ENCODE peak calls at places on chromosomes 6 and 20, in four cellular contexts. R is AG10803, P is HFFc6, N is adrenal gland. M is an unnamed sample.

GRCh38 chr6:100171533-100172321 is 177.7 kb upstream of the MCHR2 start:
- DNase-seq in N (no peak), P (peak), R (peak), M (no peak)

GRCh38 chr6:84137989-84138575 is 89.4 kb downstream of the CEP162 start:
- DNase-seq in P (no peak), N (no peak), R (no peak), M (no peak)

GRCh38 chr6:63351995-63352586 is 32.3 kb upstream of the LGSN start:
- DNase-seq in N (no peak), P (peak), R (peak), M (no peak)

GRCh38 chr6:107113460-107114212 is 1.7 kb downstream of the BEND3 start:
- DNase-seq in N (peak), P (no peak), R (no peak), M (no peak)

GRCh38 chr6:93059911-93060310 is 359.4 kb downstream of the EPHA7 start:
- DNase-seq in R (no peak), N (no peak), P (no peak), M (no peak)

GRCh38 chr20:44532981-44533331 is 11.1 kb upstream of the SERINC3 start:
- DNase-seq in P (peak), R (peak), N (no peak), M (no peak)

GRCh38 chr6:24777227-24777626 is 2.5 kb downstream of the GMNN start:
- DNase-seq in P (no peak), N (no peak), R (no peak), M (no peak)

GRCh38 chr20:41888434-41888833 is 270.3 kb upstream of the CHD6 start:
- DNase-seq in N (no peak), R (no peak), P (no peak), M (no peak)

GRCh38 chr20:62639765-62640164 is 2.5 kb upstream of the SLCO4A1 start:
- DNase-seq in R (no peak), N (no peak), P (no peak), M (no peak)

GRCh38 chr6:146544783-146545182 is 1.1 kb downstream of the RAB32 start:
- DNase-seq in P (no peak), R (peak), N (no peak), M (no peak)

GRCh38 chr20:62303327-62304226 is 780 bp downstream of the ADRM1 start:
- DNase-seq in P (no peak), N (peak), R (peak), M (no peak)

GRCh38 chr6:105900120-105900937 is 185.8 kb upstream of the PRDM1 start:
- DNase-seq in N (no peak), P (peak), R (peak), M (no peak)

GRCh38 chr6:118896339-118897136 is 2.6 kb downstream of the ASF1A start:
- DNase-seq in N (no peak), P (peak), R (peak), M (no peak)

GRCh38 chr20:46243707-46244628 is 64.3 kb downstream of the CDH22 start:
- DNase-seq in N (no peak), P (no peak), R (peak), M (no peak)

GRCh38 chr6:125584468-125584939 is 164.9 kb upstream of the HEY2 start:
- DNase-seq in N (peak), R (no peak), P (no peak), M (no peak)

GRCh38 chr20:18304618-18305017 is 16.3 kb downstream of the ZNF133 start:
- DNase-seq in P (no peak), N (no peak), R (no peak), M (no peak)

GRCh38 chr6:424741-425417 is 33.3 kb downstream of the IRF4 start:
- DNase-seq in N (no peak), P (no peak), R (no peak), M (no peak)

GRCh38 chr6:119653329-119653728 is 303.8 kb upstream of the MAN1A1 start:
- DNase-seq in P (no peak), N (no peak), R (no peak), M (no peak)

GRCh38 chr20:33731693-33732165 is at the start of gene ZNF341:
- DNase-seq in P (peak), R (no peak), N (peak), M (no peak)

GRCh38 chr20:16283978-16284377 is 289.3 kb downstream of the KIF16B start:
- DNase-seq in N (peak), R (no peak), P (no peak), M (no peak)

GRCh38 chr6:149380523-149380922 is 19.5 kb upstream of the SUMO4 start:
- DNase-seq in R (no peak), P (no peak), N (no peak), M (no peak)

GRCh38 chr20:48295966-48296421 is 510.7 kb upstream of the SULF2 start:
- DNase-seq in N (no peak), P (peak), R (peak), M (no peak)

GRCh38 chr20:51695574-51696303 is 72.5 kb downstream of the ATP9A start:
- DNase-seq in R (peak), N (no peak), P (peak), M (no peak)

GRCh38 chr6:16694789-16695188 is 66.5 kb downstream of the ATXN1 start:
- DNase-seq in R (no peak), N (no peak), P (no peak), M (no peak)

GRCh38 chr6:83092756-83093399 is 25.4 kb downstream of the DOP1A start:
- DNase-seq in P (peak), N (no peak), R (peak), M (no peak)

GRCh38 chr6:106101466-106101865 is 15.3 kb downstream of the PRDM1 start:
- DNase-seq in P (no peak), R (no peak), N (no peak), M (no peak)

GRCh38 chr20:62220666-62221568 is 839 bp upstream of the HRH3 start:
- DNase-seq in P (no peak), R (no peak), N (no peak), M (no peak)

GRCh38 chr20:6698056-6698455 is 69.4 kb upstream of the BMP2 start:
- DNase-seq in R (no peak), N (no peak), P (no peak), M (no peak)

GRCh38 chr20:61130156-61130555 is 121.9 kb upstream of the CDH4 start:
- DNase-seq in N (no peak), R (no peak), P (no peak), M (no peak)

GRCh38 chr6:52305385-52305784 is 20.8 kb upstream of the MCM3 start:
- DNase-seq in P (no peak), N (no peak), R (peak), M (no peak)

GRCh38 chr20:13819885-13820645 is 35.2 kb downstream of the NDUFAF5 start:
- DNase-seq in N (peak), P (peak), R (peak), M (no peak)

GRCh38 chr20:20926222-20926905 is 179.8 kb downstream of the LINC00237 start:
- DNase-seq in P (no peak), N (no peak), R (no peak), M (no peak)

GRCh38 chr20:4157516-4157915 is 142.2 kb upstream of the RNF24 start:
- DNase-seq in P (no peak), N (no peak), R (no peak), M (no peak)

GRCh38 chr6:36838896-36839818 is at the start of gene CPNE5:
- DNase-seq in N (no peak), P (no peak), R (no peak), M (peak)

GRCh38 chr20:59082077-59082740 is 39.6 kb upstream of the PRELID3B start:
- DNase-seq in N (no peak), P (peak), R (peak), M (no peak)

GRCh38 chr20:44621939-44622338 is 29.6 kb downstream of the ADA start:
- DNase-seq in R (no peak), P (no peak), N (no peak), M (no peak)

GRCh38 chr6:89494131-89494793 is 61.3 kb downstream of the ANKRD6 start:
- DNase-seq in R (no peak), N (no peak), P (no peak), M (no peak)

GRCh38 chr6:31837612-31838553 is 10.3 kb downstream of the HSPA1B start:
- DNase-seq in P (no peak), N (no peak), R (no peak), M (no peak)
- TF ChIP-seq CTCF in P (no peak), N (no peak), R (no peak), M (no peak)

GRCh38 chr6:53588816-53589509 is 44.1 kb upstream of the GCLC start:
- DNase-seq in N (no peak), R (no peak), P (no peak), M (no peak)
- TF ChIP-seq CTCF in N (no peak), R (no peak), P (no peak), M (no peak)

GRCh38 chr6:6005467-6006427 is 978 bp downstream of the NRN1 start:
- DNase-seq in R (no peak), P (no peak), N (no peak), M (no peak)

GRCh38 chr6:6006428-6007310 is at the start of gene NRN1:
- DNase-seq in P (no peak), N (no peak), R (peak), M (no peak)

GRCh38 chr6:6008648-6009421 is 2.1 kb upstream of the NRN1 start:
- DNase-seq in R (peak), N (peak), P (peak), M (peak)

GRCh38 chr6:6008114-6008647 is 1.5 kb upstream of the NRN1 start:
- DNase-seq in R (no peak), N (no peak), P (no peak), M (no peak)

DNA sequence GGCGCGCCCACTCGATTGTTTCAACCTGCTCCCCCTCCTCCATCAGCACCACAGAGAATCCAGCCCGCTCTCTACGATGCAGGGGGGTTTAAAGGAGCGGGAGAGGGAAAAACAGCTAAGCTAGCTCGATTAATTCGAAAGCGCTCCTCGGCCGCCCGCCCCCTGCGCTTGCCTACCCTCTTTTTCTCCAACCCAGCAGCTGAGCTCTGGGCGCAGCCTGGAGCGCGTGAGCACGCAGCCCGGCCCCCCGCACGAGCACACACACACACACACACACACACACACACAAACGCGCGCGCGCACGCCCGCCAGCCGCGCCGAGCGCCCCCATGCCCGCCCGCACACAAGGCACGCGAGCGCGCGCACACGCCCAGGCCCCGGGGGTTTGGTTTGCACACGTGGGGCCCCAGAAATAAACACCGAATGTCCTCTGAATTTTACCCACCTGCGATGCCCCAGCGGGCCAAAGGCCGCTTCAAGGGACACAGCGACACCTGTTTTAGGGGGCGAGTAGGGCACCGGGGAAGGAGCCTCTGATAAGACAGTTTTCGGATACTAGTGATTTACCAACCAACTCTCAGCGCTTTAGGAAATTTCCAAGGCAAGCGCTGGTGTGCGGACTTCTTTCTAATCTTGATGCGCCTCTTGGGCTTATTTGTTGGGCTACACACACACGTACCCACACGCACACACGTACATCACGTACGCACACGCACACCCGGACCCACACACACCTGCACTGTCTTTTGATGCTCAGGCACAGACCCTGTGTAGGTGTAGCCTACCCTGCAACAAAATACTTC is 787 bp upstream of the NRN1 start:
- DNase-seq in R (peak), N (no peak), P (no peak), M (no peak)
- TF ChIP-seq CTCF in R (peak), N (no peak), P (no peak), M (peak)

DNA sequence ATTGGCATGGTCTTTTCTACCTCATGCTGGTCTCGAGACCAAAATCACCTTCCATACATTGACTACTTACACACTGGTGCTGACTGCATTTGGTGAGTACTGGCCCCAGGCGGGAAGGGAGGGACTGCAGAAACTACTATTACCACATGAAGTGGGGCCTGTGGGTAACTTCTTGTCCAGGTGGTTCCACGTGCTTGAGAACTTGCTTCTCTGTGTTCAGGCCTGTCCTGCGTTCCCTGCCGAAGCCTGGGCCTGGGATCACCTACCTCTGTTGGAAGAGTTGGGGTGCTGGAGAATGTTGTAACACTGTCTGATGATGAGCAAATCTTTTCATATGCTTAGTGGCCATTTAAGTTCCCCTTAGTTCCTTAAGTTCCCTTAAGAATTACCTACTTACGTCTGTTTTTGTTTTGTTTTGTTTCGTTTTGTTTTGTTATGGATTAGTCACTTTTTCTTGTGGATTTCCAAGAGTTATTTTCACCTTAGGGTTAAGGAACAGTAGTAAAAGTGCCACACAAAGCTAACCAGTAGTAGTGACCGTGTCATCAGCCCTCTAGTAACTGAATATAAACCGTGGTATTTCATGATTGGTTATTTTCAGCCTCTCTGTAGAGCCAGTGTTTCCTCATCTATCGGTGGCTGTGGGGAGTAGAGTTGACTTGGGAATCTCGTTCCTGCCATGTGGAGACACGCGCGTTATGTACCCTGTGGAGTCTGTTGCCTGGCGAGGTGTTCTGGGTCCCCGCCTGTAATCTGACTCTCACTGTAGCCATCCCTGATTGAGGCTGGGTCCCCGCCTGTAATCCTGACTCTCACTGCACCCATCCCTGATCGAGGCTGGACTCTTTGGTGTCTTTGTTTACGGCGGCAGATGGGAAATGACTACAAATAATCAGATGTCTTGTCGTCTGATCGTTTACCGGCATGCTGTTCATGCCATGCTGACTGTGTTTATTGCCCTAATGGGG is 154.2 kb downstream of the DTNBP1 start:
- DNase-seq in N (no peak), R (no peak), P (no peak), M (no peak)
- TF ChIP-seq CTCF in N (no peak), R (no peak), P (no peak), M (no peak)

GRCh38 chr6:48490658-48491057 is 379.7 kb upstream of the PTCHD4 start:
- DNase-seq in N (no peak), P (no peak), R (no peak), M (no peak)
- TF ChIP-seq CTCF in N (no peak), P (no peak), R (no peak), M (peak)

GRCh38 chr6:2596222-2596621 is 154.5 kb downstream of the MYLK4 start:
- DNase-seq in N (no peak), P (no peak), R (no peak), M (no peak)
- TF ChIP-seq CTCF in N (no peak), P (no peak), R (no peak), M (peak)

DNA sequence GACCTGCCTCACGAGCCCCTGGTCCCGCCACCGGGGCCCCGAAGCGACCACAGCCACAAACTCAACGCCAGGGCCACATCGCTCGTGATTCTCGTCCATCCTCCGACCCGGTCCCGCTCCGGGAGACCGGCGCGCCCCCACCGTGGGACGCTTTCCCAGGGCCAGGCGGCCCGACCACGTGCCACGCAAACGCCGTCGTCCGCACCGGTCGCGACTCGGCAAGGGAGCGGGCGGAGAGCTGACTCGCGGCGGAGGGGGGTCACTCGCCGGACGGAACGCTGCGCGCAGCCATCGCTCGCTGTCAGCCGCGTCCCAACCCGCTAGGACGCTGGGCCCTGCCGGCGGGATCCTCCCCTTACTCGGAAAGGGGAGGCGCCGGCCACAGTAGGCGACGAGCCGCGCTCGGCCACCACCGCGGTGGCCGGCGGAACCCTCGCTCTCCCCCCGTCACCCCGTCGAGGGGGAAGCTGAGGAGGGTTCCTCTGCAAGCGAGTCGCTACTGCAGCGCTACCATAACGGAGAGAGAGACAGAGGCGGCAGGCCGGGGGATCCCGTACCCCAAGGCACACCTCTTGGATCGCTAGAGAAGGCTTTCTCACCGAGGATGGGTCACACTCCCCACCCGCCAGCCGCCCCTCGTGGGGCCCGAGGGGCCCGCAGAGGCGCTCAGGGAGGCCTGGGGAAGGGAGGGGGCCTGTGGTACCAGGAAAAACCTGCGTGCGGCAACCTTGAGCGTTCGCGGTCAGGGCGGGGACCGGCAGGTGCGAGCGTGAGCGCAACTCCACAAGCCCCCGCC is 511.8 kb upstream of the ZNF337 start:
- DNase-seq in N (no peak), R (no peak), P (no peak), M (no peak)
- TF ChIP-seq CTCF in N (no peak), R (no peak), P (no peak), M (no peak)

DNA sequence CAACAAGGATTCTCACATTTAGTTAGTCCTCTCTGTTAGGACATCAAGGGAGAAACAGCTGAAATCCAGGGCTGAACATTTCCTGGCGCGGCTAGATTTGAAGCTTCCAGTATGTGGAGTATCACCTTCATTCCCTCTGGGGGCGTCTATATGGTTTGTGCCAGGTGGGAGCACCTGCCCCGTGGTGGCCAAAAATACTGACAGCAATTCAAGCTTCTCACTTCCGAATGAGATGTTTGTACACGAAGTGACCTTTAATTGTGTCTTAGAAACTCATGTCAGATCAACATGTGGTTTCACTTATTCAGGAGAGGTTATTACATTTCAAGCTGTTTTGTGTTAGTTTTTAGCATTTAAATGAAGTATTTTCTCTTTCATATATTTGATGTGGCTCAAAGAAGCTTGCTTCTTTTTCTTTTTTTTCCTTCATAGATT is 67.3 kb upstream of the ZNF217 start:
- DNase-seq in R (peak), N (no peak), P (no peak), M (no peak)
- TF ChIP-seq CTCF in R (no peak), N (no peak), P (peak), M (no peak)